ENCODE peak calls at places on chromosomes 13 and 19, in four cellular contexts. M is PC-3, W is adipocyte, L is cardiac fibroblast. R is an unnamed sample.
A peak's percentile ranks its signal among the peaks of the same experiment; 100 is the strongest.

GRCh38 chr19:38139122-38139521 is 84.9 kb downstream of the DPF1 start:
- DNase-seq in M (no peak), W (no peak), L (no peak), R (no peak)

GRCh38 chr19:3061214-3062161 is 807 bp downstream of the TLE5 start:
- DNase-seq in M (no peak), W (peak; percentile 68), L (peak; percentile 61), R (no peak)

GRCh38 chr13:53822136-53822535 is 793.5 kb downstream of the OLFM4 start:
- DNase-seq in M (no peak), W (no peak), L (no peak), R (no peak)

GRCh38 chr19:44345969-44346368 is 10.5 kb downstream of the ZNF112 start:
- DNase-seq in M (no peak), W (no peak), L (no peak), R (no peak)

GRCh38 chr13:50162001-50162400 is 146.8 kb downstream of the KCNRG start:
- DNase-seq in M (no peak), W (no peak), L (no peak), R (peak; percentile 42)

GRCh38 chr13:46567671-46568070 is 14.7 kb downstream of the LRCH1 start:
- DNase-seq in M (no peak), W (no peak), L (no peak), R (no peak)

GRCh38 chr13:102587916-102588315 is 8.9 kb upstream of the TPP2 start:
- DNase-seq in M (no peak), W (no peak), L (no peak), R (no peak)

GRCh38 chr13:80571346-80572307 is 230.7 kb upstream of the SPRY2 start:
- DNase-seq in M (no peak), W (no peak), L (no peak), R (no peak)

GRCh38 chr19:20478936-20479335 is 86.6 kb downstream of the ZNF737 start:
- DNase-seq in M (no peak), W (no peak), L (no peak), R (no peak)

GRCh38 chr19:41616785-41617621 is 9.9 kb downstream of the CEACAM4 start:
- DNase-seq in M (peak; percentile 44), W (peak; percentile 24), L (peak; percentile 10), R (peak; percentile 21)

GRCh38 chr13:23919006-23919405 is 21.7 kb upstream of the C1QTNF9B start:
- DNase-seq in M (no peak), W (no peak), L (no peak), R (no peak)

GRCh38 chr13:73411067-73411809 is 352.4 kb downstream of the KLF5 start:
- DNase-seq in M (peak; percentile 42), W (no peak), L (no peak), R (no peak)

GRCh38 chr13:28533049-28533436 is 38.1 kb upstream of the FLT1 start:
- DNase-seq in M (no peak), W (peak; percentile 11), L (peak; percentile 6), R (no peak)

GRCh38 chr19:8487137-8487851 is 15.1 kb downstream of the PRAM1 start:
- DNase-seq in M (no peak), W (no peak), L (no peak), R (no peak)

GRCh38 chr13:25980255-25980654 is 71.6 kb downstream of the SHISA2 start:
- DNase-seq in M (peak; percentile 47), W (peak; percentile 32), L (peak; percentile 26), R (no peak)

GRCh38 chr19:49546825-49547565 is 19.2 kb downstream of the RCN3 start:
- DNase-seq in M (peak; percentile 99), W (peak; percentile 99), L (peak; percentile 94), R (peak; percentile 92)

GRCh38 chr13:99063952-99064351 is 86.1 kb upstream of the DOCK9 start:
- DNase-seq in M (no peak), W (no peak), L (no peak), R (no peak)

GRCh38 chr13:72458701-72459100 is 268.7 kb downstream of the MZT1 start:
- DNase-seq in M (peak; percentile 27), W (peak; percentile 6), L (peak; percentile 17), R (no peak)

GRCh38 chr13:26538363-26539317 is 18.8 kb upstream of the WASF3 start:
- DNase-seq in M (peak; percentile 24), W (peak; percentile 84), L (peak; percentile 22), R (peak; percentile 11)

GRCh38 chr19:31312004-31312403 is 37.2 kb downstream of the TSHZ3 start:
- DNase-seq in M (peak; percentile 10), W (peak; percentile 82), L (peak; percentile 88), R (peak; percentile 88)

GRCh38 chr19:1275260-1275975 is at the start of gene FAM174C:
- DNase-seq in M (peak; percentile 92), W (peak; percentile 97), L (peak; percentile 97), R (peak; percentile 95)

GRCh38 chr19:19535311-19536191 is 2.5 kb upstream of the CILP2 start:
- DNase-seq in M (no peak), W (no peak), L (no peak), R (no peak)

GRCh38 chr19:5839312-5840017 is at the start of gene FUT6:
- DNase-seq in M (no peak), W (no peak), L (no peak), R (no peak)

GRCh38 chr13:22740264-22740663 is 440.5 kb upstream of the SGCG start:
- DNase-seq in M (peak; percentile 3), W (no peak), L (no peak), R (no peak)

GRCh38 chr13:43326100-43326499 is 302.7 kb downstream of the DNAJC15 start:
- DNase-seq in M (no peak), W (no peak), L (no peak), R (no peak)

GRCh38 chr19:13094771-13095392 is 7.8 kb downstream of the LYL1 start:
- DNase-seq in M (peak; percentile 50), W (no peak), L (no peak), R (no peak)

GRCh38 chr13:114185182-114185971 is 6.3 kb downstream of the CFAP97D2 start:
- DNase-seq in M (no peak), W (no peak), L (no peak), R (no peak)

GRCh38 chr19:14795078-14795721 is 16.8 kb upstream of the ADGRE2 start:
- DNase-seq in M (peak; percentile 17), W (no peak), L (no peak), R (no peak)

GRCh38 chr19:51318687-51319675 is 7.5 kb downstream of the IGLON5 start:
- DNase-seq in M (no peak), W (no peak), L (no peak), R (no peak)

GRCh38 chr13:52104624-52105023 is 24.2 kb downstream of the NEK5 start:
- DNase-seq in M (no peak), W (peak; percentile 61), L (peak; percentile 21), R (peak; percentile 65)

GRCh38 chr19:38514812-38515633 is 81.5 kb downstream of the RYR1 start:
- DNase-seq in M (peak; percentile 69), W (peak; percentile 67), L (peak; percentile 65), R (peak; percentile 46)

GRCh38 chr19:15358918-15359317 is 20.7 kb downstream of the AKAP8 start:
- DNase-seq in M (no peak), W (no peak), L (no peak), R (peak; percentile 51)

GRCh38 chr19:36182612-36183454 is 30.6 kb upstream of the COX7A1 start:
- DNase-seq in M (peak; percentile 12), W (no peak), L (peak; percentile 5), R (no peak)

GRCh38 chr13:60066206-60066605 is 97.5 kb downstream of the DIAPH3 start:
- DNase-seq in M (no peak), W (no peak), L (no peak), R (no peak)

GRCh38 chr19:57643734-57644133 is 10.8 kb downstream of the ZNF211 start:
- DNase-seq in M (no peak), W (no peak), L (no peak), R (no peak)

GRCh38 chr13:38685974-38686571 is 804 bp upstream of the FREM2 start:
- DNase-seq in M (peak; percentile 26), W (peak; percentile 55), L (no peak), R (no peak)

GRCh38 chr13:111893071-111893606 is 173.8 kb upstream of the SOX1 start:
- DNase-seq in M (no peak), W (no peak), L (no peak), R (no peak)

GRCh38 chr19:45645631-45646344 is 6.6 kb upstream of the EML2 start:
- DNase-seq in M (peak; percentile 75), W (peak; percentile 95), L (peak; percentile 93), R (peak; percentile 69)
- H3K4me3 ChIP-seq in M (peak overlapping the region; percentile 63), W (peak overlapping the region; percentile 61), L (peak overlapping the region; percentile 48), R (peak overlapping the region; percentile 55)

DNA sequence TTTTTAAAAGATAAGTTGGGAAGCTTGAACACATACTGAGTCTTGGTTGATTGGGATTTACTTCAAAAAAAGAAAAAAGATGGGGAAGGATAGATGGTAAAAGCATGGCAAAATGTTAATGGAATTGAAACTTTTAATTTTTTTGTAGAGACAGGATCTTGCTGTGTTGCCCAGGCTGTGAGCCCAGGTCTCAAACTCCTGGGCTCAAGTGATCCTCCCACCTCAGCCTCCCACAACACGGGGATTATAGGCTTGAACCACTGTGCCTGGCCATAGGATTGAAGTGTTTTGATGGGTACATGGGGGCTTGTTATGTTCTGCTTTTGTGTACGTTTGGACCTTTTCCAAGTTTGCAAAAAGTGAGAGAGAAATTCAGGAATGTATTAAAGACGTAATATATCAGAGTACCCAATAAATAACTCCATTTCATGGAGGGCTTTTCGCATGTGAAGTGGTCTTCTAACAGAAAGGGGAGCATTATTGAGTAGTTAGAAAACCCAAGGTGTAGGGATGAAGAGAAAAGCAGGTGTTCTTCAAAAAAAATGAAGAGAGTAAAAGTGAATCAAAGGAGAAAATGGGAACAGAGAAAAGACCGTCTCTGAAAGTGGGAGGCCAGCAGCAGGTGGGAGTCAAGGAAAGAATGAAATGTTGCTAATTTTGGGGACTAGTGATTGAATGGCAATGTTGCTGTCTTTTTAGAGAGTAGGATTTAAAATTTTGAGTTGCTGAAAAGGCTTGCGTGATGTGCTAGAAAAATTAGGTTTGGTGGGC is 55.2 kb downstream of the GARRE1 start:
- DNase-seq in M (no peak), W (no peak), L (no peak), R (no peak)
- H3K4me3 ChIP-seq in M (no peak overlapping the region), W (no peak overlapping the region), L (no peak overlapping the region), R (no peak overlapping the region)

DNA sequence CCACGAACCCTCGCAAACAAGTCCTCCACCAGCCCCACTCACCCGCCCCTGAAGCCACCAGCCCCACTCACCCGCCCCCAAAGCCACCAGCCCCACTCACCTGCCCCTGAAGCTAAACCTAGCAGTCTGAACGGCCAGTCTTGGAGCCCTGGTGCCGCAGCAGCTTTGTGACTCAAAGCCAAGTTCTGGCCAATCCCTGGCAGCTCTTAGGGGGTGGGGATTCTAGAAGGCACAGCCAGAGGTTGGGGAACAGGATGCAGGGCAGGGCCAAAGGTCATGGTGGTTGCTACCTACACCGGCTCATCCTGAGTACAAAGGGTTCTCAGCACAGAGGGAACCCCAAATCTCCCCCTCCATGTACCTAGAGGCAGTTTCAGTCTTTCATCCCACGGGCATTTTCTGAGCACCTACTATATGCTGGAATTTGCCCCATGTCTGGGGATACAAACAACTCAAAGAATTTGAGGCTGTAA is at the start of gene IQCN:
- DNase-seq in M (no peak), W (peak; percentile 65), L (peak; percentile 68), R (peak; percentile 43)
- H3K4me3 ChIP-seq in M (no peak within 1 kb of the TSS), W (peak within 1 kb of the TSS; percentile 25), L (no peak within 1 kb of the TSS), R (no peak within 1 kb of the TSS)

GRCh38 chr13:66952507-66952906 is 277.6 kb downstream of the PCDH9 start:
- DNase-seq in M (no peak), W (no peak), L (no peak), R (no peak)
- H3K4me3 ChIP-seq in M (no peak overlapping the region), W (no peak overlapping the region), L (no peak overlapping the region), R (no peak overlapping the region)

GRCh38 chr19:47610902-47611301 is 2.0 kb downstream of the BICRA start:
- DNase-seq in M (no peak), W (peak; percentile 14), L (no peak), R (no peak)
- H3K4me3 ChIP-seq in M (peak overlapping the region; percentile 77), W (peak overlapping the region; percentile 84), L (peak overlapping the region; percentile 70), R (peak overlapping the region; percentile 74)

R was measured in fibroblast of the aortic adventitia.